ENCODE peak calls at places on chromosome 3, in six cellular contexts. X, C, H, M, P and O are unnamed samples.

GRCh38 chr3:129599073-129599472 is 7.4 kb downstream of the PLXND1 start:
- DNase-seq in X (no peak), C (no peak), H (no peak), M (peak), P (no peak), O (no peak)

GRCh38 chr3:65785065-65785645 is 253.6 kb downstream of the MAGI1 start:
- DNase-seq in C (peak), P (no peak), M (peak), H (peak), X (peak), O (no peak)

GRCh38 chr3:102255736-102256135 is 179.1 kb upstream of the ZPLD1 start:
- DNase-seq in M (peak), H (no peak), P (no peak), X (no peak), C (no peak), O (no peak)

GRCh38 chr3:148075829-148076716 is 621.6 kb upstream of the AGTR1 start:
- DNase-seq in M (peak), H (no peak), P (no peak), X (peak), C (peak), O (no peak)

GRCh38 chr3:39644176-39644575 is 165.2 kb upstream of the MYRIP start:
- DNase-seq in M (peak), C (peak), X (no peak), H (no peak), P (no peak), O (no peak)

GRCh38 chr3:58190882-58191281 is 19.9 kb downstream of the DNASE1L3 start:
- DNase-seq in P (no peak), H (no peak), M (no peak), C (no peak), X (no peak), O (no peak)

GRCh38 chr3:141150931-141151330 is 80.7 kb upstream of the PXYLP1 start:
- DNase-seq in P (no peak), C (no peak), X (no peak), H (no peak), M (no peak), O (no peak)

GRCh38 chr3:132723024-132723462 is 834 bp upstream of the NPHP3 start:
- DNase-seq in H (peak), C (no peak), M (peak), P (no peak), X (no peak), O (no peak)

GRCh38 chr3:193407156-193407555 is 28.6 kb upstream of the ATP13A5 start:
- DNase-seq in X (no peak), M (no peak), P (no peak), C (no peak), H (no peak), O (no peak)

GRCh38 chr3:119536757-119537156 is 22.7 kb downstream of the CD80 start:
- DNase-seq in P (no peak), M (no peak), H (no peak), C (no peak), X (no peak), O (no peak)

GRCh38 chr3:136994772-136995516 is 37.2 kb downstream of the IL20RB start:
- DNase-seq in X (no peak), C (peak), H (no peak), M (peak), P (no peak), O (no peak)

GRCh38 chr3:105177558-105177957 is 189.2 kb upstream of the ALCAM start:
- DNase-seq in P (no peak), H (no peak), M (peak), C (peak), X (no peak), O (no peak)

GRCh38 chr3:125605771-125606170 is 10.5 kb upstream of the OSBPL11 start:
- DNase-seq in P (no peak), H (no peak), X (no peak), M (no peak), C (no peak), O (no peak)

GRCh38 chr3:161890147-161890625 is 393.6 kb downstream of the OTOL1 start:
- DNase-seq in C (peak), P (no peak), M (peak), H (no peak), X (no peak), O (no peak)

GRCh38 chr3:56700136-56700535 is 17.1 kb upstream of the TASOR start:
- DNase-seq in H (no peak), P (no peak), M (no peak), X (peak), C (no peak), O (no peak)

GRCh38 chr3:80263260-80263659 is 495.5 kb upstream of the ROBO1 start:
- DNase-seq in P (no peak), H (no peak), C (no peak), X (no peak), M (no peak), O (no peak)

GRCh38 chr3:54547051-54547450 is 380.8 kb downstream of the LRTM1 start:
- DNase-seq in X (no peak), P (no peak), M (no peak), H (no peak), C (no peak), O (no peak)

GRCh38 chr3:172595648-172596393 is 72.6 kb upstream of the TNFSF10 start:
- DNase-seq in P (peak), C (peak), M (peak), H (peak), X (peak), O (peak)

GRCh38 chr3:194642769-194643168 is 9.6 kb upstream of the TMEM44 start:
- DNase-seq in M (no peak), C (no peak), X (no peak), H (no peak), P (no peak), O (no peak)

GRCh38 chr3:66441124-66441523 is 59.7 kb downstream of the LRIG1 start:
- DNase-seq in M (peak), H (no peak), C (peak), X (no peak), P (no peak), O (no peak)

GRCh38 chr3:123300056-123300455 is 98.3 kb downstream of the SEC22A start:
- DNase-seq in X (no peak), M (no peak), P (no peak), H (no peak), C (no peak), O (no peak)

GRCh38 chr3:109897734-109898133 is 560.4 kb upstream of the DPPA4 start:
- DNase-seq in C (no peak), X (no peak), P (no peak), H (no peak), M (peak), O (no peak)

GRCh38 chr3:17089314-17089700 is 204.6 kb downstream of the PLCL2 start:
- DNase-seq in X (no peak), H (no peak), M (no peak), P (no peak), C (peak), O (no peak)

GRCh38 chr3:187976361-187976900 is 177.5 kb upstream of the LPP start:
- DNase-seq in M (no peak), P (no peak), C (no peak), X (no peak), H (no peak), O (no peak)

GRCh38 chr3:127212711-127213110 is 19.8 kb downstream of the PRR23E start:
- DNase-seq in M (no peak), X (no peak), P (no peak), C (no peak), H (no peak), O (no peak)

GRCh38 chr3:8837172-8837571 is 67.8 kb upstream of the OXTR start:
- DNase-seq in H (no peak), X (no peak), M (peak), C (peak), P (no peak), O (no peak)

GRCh38 chr3:10550705-10551104 is 45.3 kb upstream of the ATP2B2 start:
- DNase-seq in M (no peak), H (no peak), C (no peak), X (no peak), P (no peak), O (no peak)

GRCh38 chr3:5576277-5577011 is 388.9 kb downstream of the EDEM1 start:
- DNase-seq in X (no peak), M (no peak), C (no peak), P (no peak), H (no peak), O (no peak)

GRCh38 chr3:154615451-154615850 is 185.5 kb upstream of the GPR149 start:
- DNase-seq in P (no peak), X (no peak), C (no peak), M (no peak), H (no peak), O (no peak)

GRCh38 chr3:84965141-84965540 is 6.4 kb downstream of the CADM2 start:
- DNase-seq in M (no peak), C (no peak), H (no peak), X (peak), P (no peak), O (no peak)

GRCh38 chr3:184953396-184953795 is 141.4 kb downstream of the VPS8 start:
- DNase-seq in H (no peak), X (no peak), C (no peak), P (no peak), M (no peak), O (no peak)

GRCh38 chr3:194472290-194472920 is 14.4 kb downstream of the ATP13A3 start:
- DNase-seq in H (no peak), C (peak), P (no peak), M (peak), X (peak), O (no peak)